ENCODE peak calls at places on chromosomes 16 and 17, in nine cellular contexts. One of them, this sample, is unnamed.

GRCh38 chr17:17043668-17044226 is 1.5 kb downstream of the MPRIP start:
- DNase-seq in ecto neural progenitor cell: no peak
- DNase-seq in T-helper 1 cell: no peak
- DNase-seq in HFF-Myc: no peak
- DNase-seq in neuronal stem cell: peak
- DNase-seq in kidney tubule cell: peak
- DNase-seq in Right ventricle myocardium superior: no peak
- DNase-seq in activated B cell treated with CpG ODN at 0.5 μM for 24 hours: no peak
- DNase-seq in DMS 273 treated with DMSO at 0.1 percent for 48 hours: no peak
- DNase-seq in this sample: no peak

GRCh38 chr17:45794840-45795239 is 10.7 kb downstream of the CRHR1 start:
- DNase-seq in ecto neural progenitor cell: no peak
- DNase-seq in T-helper 1 cell: no peak
- DNase-seq in HFF-Myc: no peak
- DNase-seq in neuronal stem cell: no peak
- DNase-seq in kidney tubule cell: peak
- DNase-seq in Right ventricle myocardium superior: no peak
- DNase-seq in activated B cell treated with CpG ODN at 0.5 μM for 24 hours: no peak
- DNase-seq in DMS 273 treated with DMSO at 0.1 percent for 48 hours: no peak
- DNase-seq in this sample: no peak

GRCh38 chr17:17186051-17186450 is 20.1 kb downstream of the PLD6 start:
- DNase-seq in ecto neural progenitor cell: no peak
- DNase-seq in T-helper 1 cell: no peak
- DNase-seq in HFF-Myc: no peak
- DNase-seq in neuronal stem cell: no peak
- DNase-seq in kidney tubule cell: no peak
- DNase-seq in Right ventricle myocardium superior: no peak
- DNase-seq in activated B cell treated with CpG ODN at 0.5 μM for 24 hours: no peak
- DNase-seq in DMS 273 treated with DMSO at 0.1 percent for 48 hours: no peak
- DNase-seq in this sample: no peak

GRCh38 chr17:76951375-76951905 is 83.2 kb downstream of the MGAT5B start:
- DNase-seq in ecto neural progenitor cell: no peak
- DNase-seq in T-helper 1 cell: no peak
- DNase-seq in HFF-Myc: no peak
- DNase-seq in neuronal stem cell: no peak
- DNase-seq in kidney tubule cell: no peak
- DNase-seq in Right ventricle myocardium superior: no peak
- DNase-seq in activated B cell treated with CpG ODN at 0.5 μM for 24 hours: no peak
- DNase-seq in DMS 273 treated with DMSO at 0.1 percent for 48 hours: no peak
- DNase-seq in this sample: no peak

GRCh38 chr17:67467500-67468481 is 90.7 kb downstream of the PITPNC1 start:
- DNase-seq in ecto neural progenitor cell: no peak
- DNase-seq in T-helper 1 cell: no peak
- DNase-seq in HFF-Myc: no peak
- DNase-seq in neuronal stem cell: no peak
- DNase-seq in kidney tubule cell: no peak
- DNase-seq in Right ventricle myocardium superior: no peak
- DNase-seq in activated B cell treated with CpG ODN at 0.5 μM for 24 hours: no peak
- DNase-seq in DMS 273 treated with DMSO at 0.1 percent for 48 hours: peak
- DNase-seq in this sample: no peak

GRCh38 chr16:48978501-48978900 is 303.1 kb downstream of the CBLN1 start:
- DNase-seq in ecto neural progenitor cell: no peak
- DNase-seq in T-helper 1 cell: no peak
- DNase-seq in HFF-Myc: no peak
- DNase-seq in neuronal stem cell: no peak
- DNase-seq in kidney tubule cell: no peak
- DNase-seq in Right ventricle myocardium superior: no peak
- DNase-seq in activated B cell treated with CpG ODN at 0.5 μM for 24 hours: no peak
- DNase-seq in DMS 273 treated with DMSO at 0.1 percent for 48 hours: no peak
- DNase-seq in this sample: no peak

GRCh38 chr17:28457890-28458289 is 15.6 kb upstream of the SLC13A2 start:
- DNase-seq in ecto neural progenitor cell: no peak
- DNase-seq in T-helper 1 cell: no peak
- DNase-seq in HFF-Myc: no peak
- DNase-seq in neuronal stem cell: no peak
- DNase-seq in kidney tubule cell: no peak
- DNase-seq in Right ventricle myocardium superior: no peak
- DNase-seq in activated B cell treated with CpG ODN at 0.5 μM for 24 hours: no peak
- DNase-seq in DMS 273 treated with DMSO at 0.1 percent for 48 hours: no peak
- DNase-seq in this sample: no peak

GRCh38 chr17:75003957-75004355 is 8.5 kb upstream of the MRPL58 start:
- DNase-seq in ecto neural progenitor cell: no peak
- DNase-seq in T-helper 1 cell: no peak
- DNase-seq in HFF-Myc: no peak
- DNase-seq in neuronal stem cell: no peak
- DNase-seq in kidney tubule cell: no peak
- DNase-seq in Right ventricle myocardium superior: no peak
- DNase-seq in activated B cell treated with CpG ODN at 0.5 μM for 24 hours: no peak
- DNase-seq in DMS 273 treated with DMSO at 0.1 percent for 48 hours: no peak
- DNase-seq in this sample: no peak

GRCh38 chr17:43840814-43841213 is 6.2 kb upstream of the CD300LG start:
- DNase-seq in ecto neural progenitor cell: no peak
- DNase-seq in T-helper 1 cell: no peak
- DNase-seq in HFF-Myc: no peak
- DNase-seq in neuronal stem cell: no peak
- DNase-seq in kidney tubule cell: peak
- DNase-seq in Right ventricle myocardium superior: no peak
- DNase-seq in activated B cell treated with CpG ODN at 0.5 μM for 24 hours: no peak
- DNase-seq in DMS 273 treated with DMSO at 0.1 percent for 48 hours: no peak
- DNase-seq in this sample: no peak

GRCh38 chr16:90031931-90032663 is 12.8 kb upstream of the DBNDD1 start:
- DNase-seq in ecto neural progenitor cell: no peak
- DNase-seq in T-helper 1 cell: no peak
- DNase-seq in HFF-Myc: no peak
- DNase-seq in neuronal stem cell: no peak
- DNase-seq in kidney tubule cell: no peak
- DNase-seq in Right ventricle myocardium superior: no peak
- DNase-seq in activated B cell treated with CpG ODN at 0.5 μM for 24 hours: no peak
- DNase-seq in DMS 273 treated with DMSO at 0.1 percent for 48 hours: no peak
- DNase-seq in this sample: no peak

GRCh38 chr17:72413077-72414031 is 292.5 kb downstream of the SOX9 start:
- DNase-seq in ecto neural progenitor cell: no peak
- DNase-seq in T-helper 1 cell: no peak
- DNase-seq in HFF-Myc: no peak
- DNase-seq in neuronal stem cell: no peak
- DNase-seq in kidney tubule cell: no peak
- DNase-seq in Right ventricle myocardium superior: no peak
- DNase-seq in activated B cell treated with CpG ODN at 0.5 μM for 24 hours: no peak
- DNase-seq in DMS 273 treated with DMSO at 0.1 percent for 48 hours: no peak
- DNase-seq in this sample: no peak

GRCh38 chr17:77429735-77429984 is 288.9 kb downstream of the SEC14L1 start:
- DNase-seq in ecto neural progenitor cell: peak
- DNase-seq in T-helper 1 cell: no peak
- DNase-seq in HFF-Myc: no peak
- DNase-seq in neuronal stem cell: no peak
- DNase-seq in kidney tubule cell: no peak
- DNase-seq in Right ventricle myocardium superior: no peak
- DNase-seq in activated B cell treated with CpG ODN at 0.5 μM for 24 hours: no peak
- DNase-seq in DMS 273 treated with DMSO at 0.1 percent for 48 hours: no peak
- DNase-seq in this sample: no peak

GRCh38 chr17:66335797-66336196 is 33.4 kb downstream of the PRKCA start:
- DNase-seq in ecto neural progenitor cell: no peak
- DNase-seq in T-helper 1 cell: no peak
- DNase-seq in HFF-Myc: no peak
- DNase-seq in neuronal stem cell: no peak
- DNase-seq in kidney tubule cell: no peak
- DNase-seq in Right ventricle myocardium superior: no peak
- DNase-seq in activated B cell treated with CpG ODN at 0.5 μM for 24 hours: no peak
- DNase-seq in DMS 273 treated with DMSO at 0.1 percent for 48 hours: no peak
- DNase-seq in this sample: no peak

GRCh38 chr17:27463235-27463677 is 7.0 kb downstream of the KSR1 start:
- DNase-seq in ecto neural progenitor cell: no peak
- DNase-seq in T-helper 1 cell: no peak
- DNase-seq in HFF-Myc: no peak
- DNase-seq in neuronal stem cell: no peak
- DNase-seq in kidney tubule cell: peak
- DNase-seq in Right ventricle myocardium superior: no peak
- DNase-seq in activated B cell treated with CpG ODN at 0.5 μM for 24 hours: no peak
- DNase-seq in DMS 273 treated with DMSO at 0.1 percent for 48 hours: no peak
- DNase-seq in this sample: no peak

This sample was measured in memory B cell.